ENCODE peak calls at places on chromosomes 1 and 21, in six cellular contexts. L is fibroblast of lung; T is kidney tubule cell; F is CD8-positive, alpha-beta T cell; O is stimulated activated CD4-positive, alpha-beta T cell treated with anti-CD3 and anti-CD28 coated beads, TNF-alpha, amount 100 ng/mL, for 1 hour; S is GM23338. B is an unnamed sample.

GRCh38 chr1:203368624-203369451 is 17.9 kb upstream of the FMOD start:
- DNase-seq in O (no peak), L (peak), F (no peak), T (no peak), S (no peak), B (peak)

GRCh38 chr21:35705888-35706287 is 354.4 kb downstream of the SETD4 start:
- DNase-seq in T (no peak), F (no peak), O (no peak), S (no peak), L (no peak), B (no peak)

GRCh38 chr1:247561711-247562110 is 12.8 kb downstream of the GCSAML start:
- DNase-seq in F (no peak), S (peak), L (no peak), O (no peak), T (no peak), B (no peak)

GRCh38 chr1:209511169-209511568 is 72.3 kb upstream of the CAMK1G start:
- DNase-seq in T (peak), F (no peak), L (no peak), O (no peak), S (no peak), B (no peak)

GRCh38 chr1:12179111-12179519 is 12.3 kb downstream of the TNFRSF1B start:
- DNase-seq in L (peak), O (peak), T (peak), F (peak), S (no peak), B (no peak)

GRCh38 chr1:26388791-26389445 is 16.4 kb upstream of the ZNF683 start:
- DNase-seq in T (peak), S (no peak), L (no peak), F (no peak), O (no peak), B (no peak)

GRCh38 chr1:236079703-236080245 is 14.9 kb upstream of the NID1 start:
- DNase-seq in L (no peak), T (no peak), O (no peak), F (no peak), S (no peak), B (no peak)

GRCh38 chr1:154866995-154867795 is 2.9 kb downstream of the KCNN3 start:
- DNase-seq in O (no peak), L (peak), T (peak), F (no peak), S (peak), B (peak)

GRCh38 chr1:232271299-232271698 is 358.6 kb downstream of the SIPA1L2 start:
- DNase-seq in O (no peak), T (no peak), S (no peak), F (no peak), L (no peak), B (no peak)

GRCh38 chr21:15297829-15298228 is 233.0 kb upstream of the NRIP1 start:
- DNase-seq in O (no peak), S (no peak), F (no peak), T (no peak), L (no peak), B (no peak)

GRCh38 chr1:202140833-202141232 is 3.7 kb downstream of the ARL8A start:
- DNase-seq in O (no peak), L (no peak), S (no peak), T (no peak), F (no peak), B (no peak)

GRCh38 chr1:104720701-104721100 is 971.0 kb downstream of the AMY1C start:
- DNase-seq in F (no peak), O (no peak), L (no peak), T (no peak), S (no peak), B (no peak)